ENCODE peak calls at places on chromosomes 5 and 9, in five cellular contexts. One of them, this sample, is unnamed.

GRCh38 chr9:133184971-133185370 is 21.3 kb upstream of the GBGT1 start:
- DNase-seq in H9: no peak
- DNase-seq in neuronal stem cell: no peak
- DNase-seq in mesendoderm: peak
- DNase-seq in IMR-90: peak
- DNase-seq in this sample: peak

GRCh38 chr5:56039985-56040384 is 45.2 kb upstream of the IL6ST start:
- DNase-seq in H9: no peak
- DNase-seq in neuronal stem cell: no peak
- DNase-seq in IMR-90: peak
- DNase-seq in mesendoderm: no peak
- DNase-seq in this sample: peak

GRCh38 chr9:133514475-133515239 is 10.1 kb downstream of the MYMK start:
- DNase-seq in H9: no peak
- DNase-seq in IMR-90: no peak
- DNase-seq in mesendoderm: no peak
- DNase-seq in neuronal stem cell: no peak
- DNase-seq in this sample: no peak

GRCh38 chr5:33370135-33370472 is 70.7 kb upstream of the TARS1 start:
- DNase-seq in mesendoderm: no peak
- DNase-seq in IMR-90: peak
- DNase-seq in neuronal stem cell: no peak
- DNase-seq in H9: no peak
- DNase-seq in this sample: no peak

GRCh38 chr9:133836818-133837217 is 98.7 kb upstream of the SARDH start:
- DNase-seq in H9: no peak
- DNase-seq in neuronal stem cell: no peak
- DNase-seq in mesendoderm: no peak
- DNase-seq in IMR-90: no peak
- DNase-seq in this sample: no peak

GRCh38 chr5:102903074-102903871 is 148.2 kb downstream of the PAM start:
- DNase-seq in IMR-90: peak
- DNase-seq in H9: no peak
- DNase-seq in mesendoderm: no peak
- DNase-seq in neuronal stem cell: no peak
- DNase-seq in this sample: no peak

GRCh38 chr9:82512724-82513123 is 524.2 kb downstream of the SPATA31D1 start:
- DNase-seq in neuronal stem cell: no peak
- DNase-seq in mesendoderm: no peak
- DNase-seq in H9: no peak
- DNase-seq in IMR-90: no peak
- DNase-seq in this sample: no peak

GRCh38 chr5:171534009-171534895 is 114.8 kb downstream of the FGF18 start:
- DNase-seq in H9: no peak
- DNase-seq in neuronal stem cell: no peak
- DNase-seq in IMR-90: no peak
- DNase-seq in mesendoderm: peak
- DNase-seq in this sample: peak

GRCh38 chr9:75960561-75960960 is 70.1 kb downstream of the PCSK5 start:
- DNase-seq in mesendoderm: no peak
- DNase-seq in H9: no peak
- DNase-seq in neuronal stem cell: no peak
- DNase-seq in IMR-90: no peak
- DNase-seq in this sample: no peak

GRCh38 chr5:67795781-67796477 is 419.6 kb upstream of the PIK3R1 start:
- DNase-seq in H9: no peak
- DNase-seq in IMR-90: no peak
- DNase-seq in mesendoderm: no peak
- DNase-seq in neuronal stem cell: no peak
- DNase-seq in this sample: no peak

GRCh38 chr5:44546283-44546682 is 157.1 kb upstream of the FGF10 start:
- DNase-seq in mesendoderm: no peak
- DNase-seq in H9: no peak
- DNase-seq in neuronal stem cell: no peak
- DNase-seq in IMR-90: peak
- DNase-seq in this sample: no peak

GRCh38 chr5:41871866-41872265 is 1.6 kb upstream of the OXCT1 start:
- DNase-seq in IMR-90: peak
- DNase-seq in mesendoderm: no peak
- DNase-seq in neuronal stem cell: no peak
- DNase-seq in H9: no peak
- DNase-seq in this sample: no peak

GRCh38 chr9:69605406-69605805 is 66.8 kb downstream of the APBA1 start:
- DNase-seq in neuronal stem cell: no peak
- DNase-seq in mesendoderm: no peak
- DNase-seq in H9: no peak
- DNase-seq in IMR-90: no peak
- DNase-seq in this sample: no peak

GRCh38 chr5:135060021-135060420 is 26.0 kb upstream of the PITX1 start:
- DNase-seq in neuronal stem cell: no peak
- DNase-seq in IMR-90: no peak
- DNase-seq in H9: no peak
- DNase-seq in mesendoderm: no peak
- DNase-seq in this sample: no peak

GRCh38 chr5:72167257-72167656 is 60.0 kb downstream of the MAP1B start:
- DNase-seq in IMR-90: no peak
- DNase-seq in neuronal stem cell: no peak
- DNase-seq in mesendoderm: no peak
- DNase-seq in H9: no peak
- DNase-seq in this sample: no peak

GRCh38 chr5:142863856-142864255 is 93.7 kb downstream of the ARHGAP26 start:
- DNase-seq in mesendoderm: peak
- DNase-seq in neuronal stem cell: no peak
- DNase-seq in H9: peak
- DNase-seq in IMR-90: no peak
- DNase-seq in this sample: no peak

GRCh38 chr5:173512637-173513435 is 103.6 kb downstream of the BOD1 start:
- DNase-seq in neuronal stem cell: no peak
- DNase-seq in H9: no peak
- DNase-seq in mesendoderm: no peak
- DNase-seq in IMR-90: no peak
- DNase-seq in this sample: no peak

GRCh38 chr5:32753765-32754164 is 42.6 kb downstream of the NPR3 start:
- DNase-seq in IMR-90: peak
- DNase-seq in H9: no peak
- DNase-seq in mesendoderm: no peak
- DNase-seq in neuronal stem cell: no peak
- DNase-seq in this sample: no peak

GRCh38 chr9:130956636-130957450 is 17.8 kb upstream of the FIBCD1 start:
- DNase-seq in mesendoderm: no peak
- DNase-seq in neuronal stem cell: no peak
- DNase-seq in IMR-90: no peak
- DNase-seq in H9: no peak
- DNase-seq in this sample: no peak

GRCh38 chr5:25516136-25516535 is 871.4 kb upstream of the CDH10 start:
- DNase-seq in H9: no peak
- DNase-seq in IMR-90: no peak
- DNase-seq in neuronal stem cell: no peak
- DNase-seq in mesendoderm: no peak
- DNase-seq in this sample: no peak

GRCh38 chr9:111597852-111598729 is 1.4 kb downstream of the PTGR1 start:
- DNase-seq in H9: peak
- DNase-seq in IMR-90: peak
- DNase-seq in mesendoderm: peak
- DNase-seq in neuronal stem cell: peak
- DNase-seq in this sample: peak

GRCh38 chr9:111599092-111599947 is at the start of gene PTGR1:
- DNase-seq in H9: peak
- DNase-seq in neuronal stem cell: peak
- DNase-seq in mesendoderm: peak
- DNase-seq in IMR-90: peak
- DNase-seq in this sample: peak

GRCh38 chr9:111598730-111599091 is 736 bp downstream of the PTGR1 start:
- DNase-seq in neuronal stem cell: peak
- DNase-seq in IMR-90: peak
- DNase-seq in H9: no peak
- DNase-seq in mesendoderm: peak
- DNase-seq in this sample: peak

GRCh38 chr9:111601237-111602018 is 2.0 kb upstream of the PTGR1 start:
- DNase-seq in H9: no peak
- DNase-seq in IMR-90: peak
- DNase-seq in mesendoderm: peak
- DNase-seq in neuronal stem cell: no peak
- DNase-seq in this sample: peak

GRCh38 chr9:111599948-111600343 is 499 bp upstream of the PTGR1 start:
- DNase-seq in mesendoderm: no peak
- DNase-seq in IMR-90: no peak
- DNase-seq in neuronal stem cell: no peak
- DNase-seq in H9: no peak
- DNase-seq in this sample: no peak
- H3K4ac ChIP-seq in mesendoderm: no peak
- H3K4ac ChIP-seq in IMR-90: peak
- H3K4ac ChIP-seq in neuronal stem cell: no peak
- H3K4ac ChIP-seq in H9: no peak
- H3K4ac ChIP-seq in this sample: no peak

DNA sequence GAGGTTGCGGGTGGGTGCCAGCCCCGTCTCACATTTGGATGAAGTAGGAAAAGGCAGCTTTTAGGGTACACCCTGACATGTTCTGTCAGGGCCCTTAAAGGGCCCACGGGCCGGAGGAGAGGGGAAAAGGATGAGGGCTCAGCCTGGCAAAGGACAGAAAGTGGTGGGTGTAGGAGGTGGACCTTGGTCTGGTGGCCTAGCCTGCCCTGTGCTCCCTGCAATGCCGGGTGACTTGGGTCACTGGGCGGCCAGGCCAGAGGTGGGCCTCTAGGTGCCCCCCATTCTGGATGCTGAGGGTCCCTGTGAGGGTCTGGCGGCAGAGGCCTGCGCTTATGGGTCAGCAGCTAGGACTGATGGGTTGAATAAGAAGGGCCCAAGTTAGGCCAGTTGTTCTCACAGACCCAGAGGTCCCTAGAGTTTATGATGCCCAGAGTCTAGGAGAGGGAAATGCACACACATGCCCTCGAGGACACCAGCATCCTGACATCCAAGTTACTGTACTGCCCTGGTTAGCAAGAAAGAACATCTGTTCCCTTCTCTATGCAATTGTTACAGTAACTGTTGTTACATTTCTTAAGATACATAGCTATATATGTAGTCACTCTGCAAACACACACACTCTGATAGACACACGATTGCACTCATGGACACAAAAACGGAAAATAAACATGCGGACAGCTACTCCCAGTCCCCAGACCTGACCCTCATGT is 12.5 kb downstream of the TRIM7 start:
- DNase-seq in neuronal stem cell: no peak
- DNase-seq in H9: no peak
- DNase-seq in IMR-90: peak
- DNase-seq in mesendoderm: no peak
- DNase-seq in this sample: peak
- H4K8ac ChIP-seq in neuronal stem cell: no peak
- H4K8ac ChIP-seq in H9: no peak
- H4K8ac ChIP-seq in IMR-90: peak
- H4K8ac ChIP-seq in mesendoderm: no peak
- H4K8ac ChIP-seq in this sample: peak

GRCh38 chr5:180083529-180084060 is 12.0 kb upstream of the RNF130 start:
- DNase-seq in mesendoderm: peak
- DNase-seq in IMR-90: no peak
- DNase-seq in H9: no peak
- DNase-seq in neuronal stem cell: no peak
- DNase-seq in this sample: no peak
- H3K4ac ChIP-seq in mesendoderm: peak
- H3K4ac ChIP-seq in IMR-90: no peak
- H3K4ac ChIP-seq in H9: peak
- H3K4ac ChIP-seq in neuronal stem cell: no peak
- H3K4ac ChIP-seq in this sample: no peak

GRCh38 chr5:99929806-99930135 is 605.4 kb upstream of the FAM174A start:
- DNase-seq in IMR-90: no peak
- DNase-seq in mesendoderm: no peak
- DNase-seq in neuronal stem cell: no peak
- DNase-seq in H9: no peak
- DNase-seq in this sample: no peak
- H4K8ac ChIP-seq in IMR-90: no peak
- H4K8ac ChIP-seq in mesendoderm: no peak
- H4K8ac ChIP-seq in neuronal stem cell: no peak
- H4K8ac ChIP-seq in H9: no peak
- H4K8ac ChIP-seq in this sample: no peak

DNA sequence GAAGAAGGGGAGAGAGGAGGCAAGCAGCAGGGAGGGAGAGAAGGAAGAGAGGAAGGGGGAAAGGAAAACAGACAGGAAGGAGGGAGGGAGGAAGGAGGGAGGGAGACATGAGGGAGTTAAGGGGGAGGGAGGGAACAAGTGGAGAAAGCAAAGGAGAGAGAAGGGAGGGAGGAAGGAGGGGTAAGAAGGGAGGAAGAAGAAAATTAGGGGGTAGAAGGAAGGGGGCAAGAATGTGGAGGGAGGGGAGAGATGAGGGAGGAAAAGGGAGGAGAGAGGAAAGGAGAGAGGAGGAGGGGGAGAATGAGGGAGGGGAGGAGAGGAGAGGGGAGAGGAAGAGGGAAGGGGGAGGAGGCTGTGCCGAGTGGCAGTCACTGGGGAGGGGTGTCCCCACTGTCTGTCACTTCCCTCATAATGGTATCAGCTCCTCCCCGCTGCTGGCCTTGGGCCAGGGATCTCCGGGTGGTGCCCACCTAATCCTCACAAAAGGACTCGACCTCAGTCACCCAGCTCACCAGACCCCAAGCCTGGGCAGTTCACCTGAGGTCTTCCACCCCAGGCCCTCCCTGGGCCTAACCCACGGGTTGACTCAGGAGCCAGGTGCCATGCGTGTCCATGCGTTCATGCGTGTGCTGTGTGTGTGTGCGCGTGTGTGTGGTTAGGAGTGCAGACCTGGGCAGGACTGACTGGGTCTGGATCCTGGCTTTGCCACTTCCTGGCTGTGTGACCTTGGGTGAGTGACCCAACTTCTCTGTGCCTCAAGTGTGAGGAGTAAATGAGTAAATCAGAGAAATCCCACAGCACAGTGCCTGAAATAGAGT is 18.1 kb downstream of the C9orf50 start:
- DNase-seq in neuronal stem cell: no peak
- DNase-seq in IMR-90: no peak
- DNase-seq in H9: no peak
- DNase-seq in mesendoderm: peak
- DNase-seq in this sample: no peak
- H3K4ac ChIP-seq in neuronal stem cell: no peak
- H3K4ac ChIP-seq in IMR-90: peak
- H3K4ac ChIP-seq in H9: no peak
- H3K4ac ChIP-seq in mesendoderm: peak
- H3K4ac ChIP-seq in this sample: no peak

GRCh38 chr9:123469231-123469630 is 113.2 kb downstream of the CRB2 start:
- DNase-seq in H9: no peak
- DNase-seq in neuronal stem cell: no peak
- DNase-seq in mesendoderm: no peak
- DNase-seq in IMR-90: no peak
- DNase-seq in this sample: no peak
- H4K8ac ChIP-seq in H9: no peak
- H4K8ac ChIP-seq in neuronal stem cell: no peak
- H4K8ac ChIP-seq in mesendoderm: no peak
- H4K8ac ChIP-seq in IMR-90: no peak
- H4K8ac ChIP-seq in this sample: no peak

This sample was measured in trophoblast cell.